ENCODE peak calls at places on chromosomes 6 and 20, in nine cellular contexts. One of them, this sample, is unnamed.

GRCh38 chr6:129699661-129700060 is 10.3 kb downstream of the ARHGAP18 start:
- DNase-seq in dorsolateral prefrontal cortex: no peak
- DNase-seq in endodermal cell: no peak
- DNase-seq in H9: no peak
- DNase-seq in IMR-90: peak; percentile 26
- DNase-seq in cardiac fibroblast: peak; percentile 29
- DNase-seq in colonic mucosa: no peak
- DNase-seq in AG04450: no peak
- DNase-seq in epithelial cell of esophagus: no peak
- DNase-seq in this sample: no peak

GRCh38 chr20:55582498-55582897 is 422.8 kb downstream of the CBLN4 start:
- DNase-seq in cardiac fibroblast: no peak
- DNase-seq in endodermal cell: no peak
- DNase-seq in epithelial cell of esophagus: peak; percentile 40
- DNase-seq in dorsolateral prefrontal cortex: no peak
- DNase-seq in AG04450: no peak
- DNase-seq in colonic mucosa: no peak
- DNase-seq in H9: no peak
- DNase-seq in IMR-90: no peak
- DNase-seq in this sample: no peak

GRCh38 chr6:14454467-14454763 is 336.8 kb downstream of the CD83 start:
- DNase-seq in colonic mucosa: peak; percentile 74
- DNase-seq in dorsolateral prefrontal cortex: no peak
- DNase-seq in AG04450: no peak
- DNase-seq in cardiac fibroblast: no peak
- DNase-seq in H9: no peak
- DNase-seq in epithelial cell of esophagus: peak; percentile 24
- DNase-seq in endodermal cell: no peak
- DNase-seq in IMR-90: no peak
- DNase-seq in this sample: no peak

GRCh38 chr20:33554914-33555420 is 65.1 kb downstream of the CBFA2T2 start:
- DNase-seq in IMR-90: peak; percentile 99
- DNase-seq in dorsolateral prefrontal cortex: no peak
- DNase-seq in endodermal cell: no peak
- DNase-seq in colonic mucosa: peak; percentile 45
- DNase-seq in H9: no peak
- DNase-seq in cardiac fibroblast: peak; percentile 91
- DNase-seq in epithelial cell of esophagus: peak; percentile 92
- DNase-seq in AG04450: peak; percentile 92
- DNase-seq in this sample: no peak

GRCh38 chr6:397056-397455 is 5.5 kb downstream of the IRF4 start:
- DNase-seq in cardiac fibroblast: no peak
- DNase-seq in H9: no peak
- DNase-seq in AG04450: no peak
- DNase-seq in endodermal cell: no peak
- DNase-seq in IMR-90: no peak
- DNase-seq in colonic mucosa: no peak
- DNase-seq in dorsolateral prefrontal cortex: no peak
- DNase-seq in epithelial cell of esophagus: no peak
- DNase-seq in this sample: no peak

GRCh38 chr6:133834472-133835170 is 54.3 kb upstream of the TCF21 start:
- DNase-seq in AG04450: no peak
- DNase-seq in colonic mucosa: no peak
- DNase-seq in H9: no peak
- DNase-seq in dorsolateral prefrontal cortex: no peak
- DNase-seq in IMR-90: no peak
- DNase-seq in cardiac fibroblast: no peak
- DNase-seq in endodermal cell: no peak
- DNase-seq in epithelial cell of esophagus: no peak
- DNase-seq in this sample: no peak

GRCh38 chr20:3563548-3564177 is 92.8 kb downstream of the ATRN start:
- DNase-seq in endodermal cell: peak; percentile 53
- DNase-seq in epithelial cell of esophagus: peak; percentile 63
- DNase-seq in cardiac fibroblast: peak; percentile 72
- DNase-seq in H9: no peak
- DNase-seq in colonic mucosa: peak; percentile 20
- DNase-seq in dorsolateral prefrontal cortex: no peak
- DNase-seq in AG04450: peak; percentile 7
- DNase-seq in IMR-90: peak; percentile 69
- DNase-seq in this sample: no peak

GRCh38 chr6:2900821-2901644 is 2.1 kb downstream of the SERPINB9 start:
- DNase-seq in H9: peak; percentile 25
- DNase-seq in cardiac fibroblast: peak; percentile 45
- DNase-seq in dorsolateral prefrontal cortex: no peak
- DNase-seq in endodermal cell: no peak
- DNase-seq in epithelial cell of esophagus: no peak
- DNase-seq in IMR-90: no peak
- DNase-seq in AG04450: no peak
- DNase-seq in colonic mucosa: no peak
- DNase-seq in this sample: no peak

GRCh38 chr20:59309218-59309617 is 8.8 kb downstream of the EDN3 start:
- DNase-seq in colonic mucosa: no peak
- DNase-seq in dorsolateral prefrontal cortex: no peak
- DNase-seq in IMR-90: no peak
- DNase-seq in AG04450: no peak
- DNase-seq in cardiac fibroblast: no peak
- DNase-seq in endodermal cell: no peak
- DNase-seq in H9: no peak
- DNase-seq in epithelial cell of esophagus: no peak
- DNase-seq in this sample: no peak

GRCh38 chr6:82017316-82017715 is 230.2 kb downstream of the IBTK start:
- DNase-seq in cardiac fibroblast: peak; percentile 89
- DNase-seq in colonic mucosa: no peak
- DNase-seq in endodermal cell: peak; percentile 66
- DNase-seq in IMR-90: peak; percentile 75
- DNase-seq in H9: peak; percentile 45
- DNase-seq in dorsolateral prefrontal cortex: no peak
- DNase-seq in AG04450: no peak
- DNase-seq in epithelial cell of esophagus: peak; percentile 96
- DNase-seq in this sample: no peak

GRCh38 chr20:50138479-50139393 is 14.8 kb downstream of the PEDS1 start:
- DNase-seq in endodermal cell: peak; percentile 69
- DNase-seq in colonic mucosa: no peak
- DNase-seq in dorsolateral prefrontal cortex: peak; percentile 87
- DNase-seq in AG04450: no peak
- DNase-seq in H9: peak; percentile 49
- DNase-seq in cardiac fibroblast: no peak
- DNase-seq in epithelial cell of esophagus: peak; percentile 47
- DNase-seq in IMR-90: no peak
- DNase-seq in this sample: no peak

GRCh38 chr20:41181567-41181966 is 44.2 kb downstream of the PLCG1 start:
- DNase-seq in epithelial cell of esophagus: no peak
- DNase-seq in IMR-90: no peak
- DNase-seq in H9: peak; percentile 15
- DNase-seq in dorsolateral prefrontal cortex: no peak
- DNase-seq in endodermal cell: peak; percentile 41
- DNase-seq in cardiac fibroblast: no peak
- DNase-seq in colonic mucosa: no peak
- DNase-seq in AG04450: no peak
- DNase-seq in this sample: no peak

GRCh38 chr6:100347901-100348550 is 116.7 kb downstream of the SIM1 start:
- DNase-seq in IMR-90: peak; percentile 83
- DNase-seq in cardiac fibroblast: peak; percentile 55
- DNase-seq in AG04450: peak; percentile 33
- DNase-seq in dorsolateral prefrontal cortex: no peak
- DNase-seq in epithelial cell of esophagus: peak; percentile 22
- DNase-seq in colonic mucosa: no peak
- DNase-seq in endodermal cell: no peak
- DNase-seq in H9: no peak
- DNase-seq in this sample: no peak

GRCh38 chr6:170172825-170173231 is 118.0 kb downstream of the DLL1 start:
- DNase-seq in cardiac fibroblast: no peak
- DNase-seq in IMR-90: no peak
- DNase-seq in AG04450: no peak
- DNase-seq in dorsolateral prefrontal cortex: peak; percentile 24
- DNase-seq in colonic mucosa: peak; percentile 13
- DNase-seq in endodermal cell: peak; percentile 31
- DNase-seq in H9: no peak
- DNase-seq in epithelial cell of esophagus: no peak
- DNase-seq in this sample: no peak

GRCh38 chr6:27720607-27721580 is 191.3 kb downstream of the OR2B2 start:
- DNase-seq in IMR-90: peak; percentile 24
- DNase-seq in dorsolateral prefrontal cortex: no peak
- DNase-seq in cardiac fibroblast: peak; percentile 35
- DNase-seq in endodermal cell: peak; percentile 91
- DNase-seq in epithelial cell of esophagus: peak; percentile 85
- DNase-seq in H9: peak; percentile 74
- DNase-seq in colonic mucosa: no peak
- DNase-seq in AG04450: no peak
- DNase-seq in this sample: no peak

GRCh38 chr20:38168791-38169589 is 3.9 kb upstream of the TGM2 start:
- DNase-seq in colonic mucosa: no peak
- DNase-seq in IMR-90: no peak
- DNase-seq in endodermal cell: no peak
- DNase-seq in cardiac fibroblast: no peak
- DNase-seq in dorsolateral prefrontal cortex: no peak
- DNase-seq in AG04450: no peak
- DNase-seq in epithelial cell of esophagus: peak; percentile 52
- DNase-seq in H9: no peak
- DNase-seq in this sample: no peak

GRCh38 chr20:44017905-44018683 is 103.4 kb downstream of the TOX2 start:
- DNase-seq in dorsolateral prefrontal cortex: no peak
- DNase-seq in colonic mucosa: peak; percentile 96
- DNase-seq in AG04450: peak; percentile 69
- DNase-seq in IMR-90: peak; percentile 93
- DNase-seq in epithelial cell of esophagus: peak; percentile 87
- DNase-seq in H9: no peak
- DNase-seq in endodermal cell: no peak
- DNase-seq in cardiac fibroblast: peak; percentile 75
- DNase-seq in this sample: no peak

GRCh38 chr6:25002326-25003066 is 66.7 kb upstream of the RIPOR2 start:
- DNase-seq in colonic mucosa: no peak
- DNase-seq in H9: no peak
- DNase-seq in endodermal cell: no peak
- DNase-seq in epithelial cell of esophagus: peak; percentile 26
- DNase-seq in AG04450: no peak
- DNase-seq in IMR-90: no peak
- DNase-seq in dorsolateral prefrontal cortex: no peak
- DNase-seq in cardiac fibroblast: no peak
- DNase-seq in this sample: no peak

GRCh38 chr6:44564906-44565524 is 177.5 kb downstream of the CDC5L start:
- DNase-seq in epithelial cell of esophagus: no peak
- DNase-seq in AG04450: no peak
- DNase-seq in H9: no peak
- DNase-seq in endodermal cell: peak; percentile 28
- DNase-seq in colonic mucosa: no peak
- DNase-seq in cardiac fibroblast: no peak
- DNase-seq in IMR-90: no peak
- DNase-seq in dorsolateral prefrontal cortex: no peak
- DNase-seq in this sample: no peak

GRCh38 chr20:61589055-61589385 is 337.0 kb downstream of the CDH4 start:
- DNase-seq in dorsolateral prefrontal cortex: no peak
- DNase-seq in colonic mucosa: no peak
- DNase-seq in H9: no peak
- DNase-seq in endodermal cell: no peak
- DNase-seq in epithelial cell of esophagus: peak; percentile 36
- DNase-seq in cardiac fibroblast: peak; percentile 45
- DNase-seq in AG04450: peak; percentile 46
- DNase-seq in IMR-90: peak; percentile 90
- DNase-seq in this sample: no peak

GRCh38 chr20:25437153-25437581 is 29.7 kb downstream of the GINS1 start:
- DNase-seq in IMR-90: peak; percentile 40
- DNase-seq in AG04450: no peak
- DNase-seq in epithelial cell of esophagus: peak; percentile 23
- DNase-seq in H9: no peak
- DNase-seq in endodermal cell: peak; percentile 84
- DNase-seq in dorsolateral prefrontal cortex: no peak
- DNase-seq in cardiac fibroblast: peak; percentile 22
- DNase-seq in colonic mucosa: no peak
- DNase-seq in this sample: no peak

GRCh38 chr20:24479595-24479994 is 10.2 kb downstream of the SYNDIG1 start:
- DNase-seq in dorsolateral prefrontal cortex: peak; percentile 33
- DNase-seq in endodermal cell: peak; percentile 56
- DNase-seq in IMR-90: no peak
- DNase-seq in colonic mucosa: no peak
- DNase-seq in H9: no peak
- DNase-seq in AG04450: no peak
- DNase-seq in epithelial cell of esophagus: no peak
- DNase-seq in cardiac fibroblast: no peak
- DNase-seq in this sample: no peak

GRCh38 chr6:158287047-158287446 is 25.2 kb upstream of the TULP4 start:
- DNase-seq in IMR-90: no peak
- DNase-seq in endodermal cell: no peak
- DNase-seq in epithelial cell of esophagus: no peak
- DNase-seq in colonic mucosa: no peak
- DNase-seq in cardiac fibroblast: no peak
- DNase-seq in H9: no peak
- DNase-seq in AG04450: no peak
- DNase-seq in dorsolateral prefrontal cortex: no peak
- DNase-seq in this sample: no peak

GRCh38 chr6:26493258-26493657 is 6.8 kb upstream of the BTN1A1 start:
- DNase-seq in AG04450: no peak
- DNase-seq in dorsolateral prefrontal cortex: no peak
- DNase-seq in H9: no peak
- DNase-seq in endodermal cell: no peak
- DNase-seq in cardiac fibroblast: peak; percentile 51
- DNase-seq in colonic mucosa: no peak
- DNase-seq in IMR-90: peak; percentile 55
- DNase-seq in epithelial cell of esophagus: no peak
- DNase-seq in this sample: no peak
- TF ChIP-seq CTCF in AG04450: peak; percentile 46
- TF ChIP-seq CTCF in dorsolateral prefrontal cortex: no peak
- TF ChIP-seq CTCF in H9: peak; percentile 41
- TF ChIP-seq CTCF in endodermal cell: peak; percentile 61
- TF ChIP-seq CTCF in cardiac fibroblast: peak; percentile 28
- TF ChIP-seq CTCF in colonic mucosa: no peak
- TF ChIP-seq CTCF in IMR-90: peak; percentile 38
- TF ChIP-seq CTCF in epithelial cell of esophagus: peak; percentile 2
- TF ChIP-seq CTCF in this sample: peak; percentile 12

GRCh38 chr6:116571683-116572000 is 338 bp downstream of the RWDD1 start:
- DNase-seq in colonic mucosa: no peak
- DNase-seq in cardiac fibroblast: no peak
- DNase-seq in endodermal cell: no peak
- DNase-seq in H9: no peak
- DNase-seq in dorsolateral prefrontal cortex: no peak
- DNase-seq in AG04450: no peak
- DNase-seq in epithelial cell of esophagus: no peak
- DNase-seq in IMR-90: no peak
- DNase-seq in this sample: no peak
- TF ChIP-seq CTCF in colonic mucosa: no peak
- TF ChIP-seq CTCF in cardiac fibroblast: no peak
- TF ChIP-seq CTCF in endodermal cell: no peak
- TF ChIP-seq CTCF in H9: no peak
- TF ChIP-seq CTCF in dorsolateral prefrontal cortex: no peak
- TF ChIP-seq CTCF in AG04450: no peak
- TF ChIP-seq CTCF in epithelial cell of esophagus: no peak
- TF ChIP-seq CTCF in IMR-90: no peak
- TF ChIP-seq CTCF in this sample: no peak

GRCh38 chr6:12348530-12349511 is 58.7 kb downstream of the EDN1 start:
- DNase-seq in endodermal cell: no peak
- DNase-seq in dorsolateral prefrontal cortex: no peak
- DNase-seq in cardiac fibroblast: peak; percentile 75
- DNase-seq in colonic mucosa: no peak
- DNase-seq in epithelial cell of esophagus: peak; percentile 88
- DNase-seq in H9: no peak
- DNase-seq in IMR-90: peak; percentile 82
- DNase-seq in AG04450: peak; percentile 49
- DNase-seq in this sample: no peak
- TF ChIP-seq CTCF in endodermal cell: no peak
- TF ChIP-seq CTCF in dorsolateral prefrontal cortex: no peak
- TF ChIP-seq CTCF in cardiac fibroblast: no peak
- TF ChIP-seq CTCF in colonic mucosa: no peak
- TF ChIP-seq CTCF in epithelial cell of esophagus: no peak
- TF ChIP-seq CTCF in H9: no peak
- TF ChIP-seq CTCF in IMR-90: no peak
- TF ChIP-seq CTCF in AG04450: no peak
- TF ChIP-seq CTCF in this sample: no peak

GRCh38 chr6:56246941-56247653 is at the start of gene COL21A1:
- DNase-seq in dorsolateral prefrontal cortex: peak; percentile 48
- DNase-seq in H9: peak; percentile 95
- DNase-seq in IMR-90: no peak
- DNase-seq in colonic mucosa: peak; percentile 31
- DNase-seq in endodermal cell: peak; percentile 96
- DNase-seq in epithelial cell of esophagus: peak; percentile 41
- DNase-seq in AG04450: no peak
- DNase-seq in cardiac fibroblast: peak; percentile 61
- DNase-seq in this sample: no peak
- TF ChIP-seq CTCF in dorsolateral prefrontal cortex: no peak
- TF ChIP-seq CTCF in H9: peak; percentile 64
- TF ChIP-seq CTCF in IMR-90: peak; percentile 8
- TF ChIP-seq CTCF in colonic mucosa: no peak
- TF ChIP-seq CTCF in endodermal cell: peak; percentile 74
- TF ChIP-seq CTCF in epithelial cell of esophagus: peak; percentile 20
- TF ChIP-seq CTCF in AG04450: peak; percentile 41
- TF ChIP-seq CTCF in cardiac fibroblast: peak; percentile 29
- TF ChIP-seq CTCF in this sample: no peak